ENCODE peak calls at places on chromosomes 13 and 19, in ten cellular contexts. V is HT1080; M is ecto neural progenitor cell; Y is stomach; K is PC-9; P is globus pallidus; I is progenitor cell of endocrine pancreas; Z is effector CD4-positive, alpha-beta T cell; W is MG63; F is substantia nigra. S is an unnamed sample.

GRCh38 chr19:18284710-18285430 is 3.4 kb upstream of the JUND start:
- DNase-seq in P (no peak), W (no peak), K (no peak), Z (no peak), V (no peak), M (no peak), Y (no peak), F (no peak), I (no peak), S (no peak)

GRCh38 chr13:61123533-61124269 is 291.9 kb downstream of the PCDH20 start:
- DNase-seq in Y (no peak), Z (no peak), K (no peak), M (no peak), I (no peak), V (no peak), P (no peak), F (no peak), W (no peak), S (no peak)

GRCh38 chr13:108859202-108860012 is 230.0 kb downstream of the MYO16 start:
- DNase-seq in V (peak), I (no peak), Z (no peak), Y (no peak), F (no peak), K (no peak), P (no peak), W (peak), M (no peak), S (no peak)

GRCh38 chr19:50639121-50640112 is at the start of gene SYT3:
- DNase-seq in F (peak), P (peak), M (peak), I (peak), W (peak), V (no peak), Z (peak), K (peak), Y (peak), S (no peak)

GRCh38 chr19:4057913-4058695 is 8.6 kb downstream of the ZBTB7A start:
- DNase-seq in K (peak), P (no peak), V (peak), M (no peak), Z (no peak), F (no peak), I (no peak), W (peak), Y (peak), S (peak)

GRCh38 chr13:61040180-61040579 is 375.5 kb downstream of the PCDH20 start:
- DNase-seq in P (no peak), K (no peak), Z (no peak), V (peak), Y (no peak), I (no peak), M (no peak), W (no peak), F (no peak), S (no peak)

GRCh38 chr19:14347999-14348889 is 33.0 kb upstream of the ADGRE5 start:
- DNase-seq in F (peak), W (peak), M (peak), V (peak), K (peak), I (peak), P (no peak), Z (peak), Y (peak), S (peak)

GRCh38 chr13:33057019-33057785 is 41.0 kb downstream of the KL start:
- DNase-seq in W (no peak), F (no peak), I (no peak), P (no peak), Y (no peak), K (no peak), V (peak), Z (no peak), M (no peak), S (no peak)

GRCh38 chr19:54158812-54159351 is 639 bp downstream of the LENG1 start:
- DNase-seq in I (no peak), V (no peak), P (peak), F (no peak), W (no peak), K (no peak), Z (no peak), M (no peak), Y (no peak), S (no peak)

S was measured in ureter.